ENCODE peak calls at places on chromosome 18, in nine cellular contexts. O, R, W, C, S, H, T, X and B are unnamed samples. For H3K27me3, the result is how much of the 10 kb centered on the place peaks cover.

GRCh38 chr18:28158083-28158581 is 18.8 kb downstream of the CDH2 start:
- DNase-seq in H (no peak), W (no peak), S (no peak), R (no peak), C (no peak), O (no peak), X (no peak), T (no peak), B (no peak)

GRCh38 chr18:79815657-79816056 is 17.9 kb downstream of the KCNG2 start:
- DNase-seq in R (no peak), T (no peak), S (no peak), X (no peak), H (no peak), C (no peak), O (no peak), W (no peak), B (no peak)

GRCh38 chr18:56575819-56576663 is 62.4 kb downstream of the TXNL1 start:
- DNase-seq in C (no peak), H (peak), X (peak), S (no peak), R (no peak), T (peak), O (peak), W (no peak), B (no peak)

GRCh38 chr18:3207565-3207964 is 12.2 kb downstream of the MYOM1 start:
- DNase-seq in W (no peak), C (no peak), O (no peak), S (no peak), X (peak), R (no peak), T (no peak), H (no peak), B (no peak)

GRCh38 chr18:3458952-3459853 is 9.2 kb downstream of the TGIF1 start:
- DNase-seq in X (peak), R (no peak), W (no peak), O (no peak), H (no peak), S (no peak), C (no peak), T (peak), B (no peak)

GRCh38 chr18:74731097-74731496 is 133.4 kb downstream of the ZNF407 start:
- DNase-seq in W (no peak), H (no peak), C (no peak), S (no peak), O (no peak), X (peak), T (peak), R (no peak), B (no peak)

GRCh38 chr18:13242797-13243196 is 24.2 kb downstream of the LDLRAD4 start:
- DNase-seq in X (no peak), S (no peak), H (no peak), C (peak), O (no peak), T (no peak), R (peak), W (no peak), B (no peak)

GRCh38 chr18:5296706-5297320 is 1.3 kb upstream of the ZBTB14 start:
- DNase-seq in W (peak), T (peak), X (peak), C (peak), H (peak), O (peak), R (peak), S (peak), B (peak)

GRCh38 chr18:56447972-56448371 is 190.4 kb downstream of the TXNL1 start:
- DNase-seq in H (no peak), S (no peak), T (no peak), C (no peak), W (no peak), R (no peak), O (no peak), X (no peak), B (no peak)

GRCh38 chr18:74544898-74545297 is 10.6 kb downstream of the CNDP1 start:
- DNase-seq in X (no peak), W (no peak), S (no peak), O (peak), R (no peak), T (no peak), C (no peak), H (no peak), B (no peak)

GRCh38 chr18:62088146-62088545 is 98.7 kb downstream of the PIGN start:
- DNase-seq in C (no peak), T (peak), X (no peak), O (no peak), H (no peak), W (no peak), R (no peak), S (no peak), B (no peak)

GRCh38 chr18:56795381-56795780 is 144.2 kb downstream of the WDR7 start:
- DNase-seq in S (no peak), X (no peak), R (no peak), W (no peak), C (no peak), T (peak), H (no peak), O (no peak), B (no peak)

GRCh38 chr18:51588616-51589015 is 391.1 kb upstream of the MEX3C start:
- DNase-seq in O (no peak), H (no peak), T (no peak), W (no peak), R (no peak), C (no peak), X (no peak), S (no peak), B (no peak)

GRCh38 chr18:41905786-41906527 is 49.1 kb upstream of the PIK3C3 start:
- DNase-seq in S (no peak), T (peak), X (peak), W (no peak), C (no peak), O (no peak), H (no peak), R (no peak), B (no peak)

GRCh38 chr18:2997846-2998599 is 14.9 kb downstream of the LPIN2 start:
- DNase-seq in R (no peak), S (no peak), C (no peak), H (no peak), O (no peak), T (peak), W (no peak), X (no peak), B (no peak)

GRCh38 chr18:51196116-51196810 is 1.2 kb downstream of the MEX3C start:
- DNase-seq in C (peak), S (peak), X (no peak), W (no peak), R (peak), O (peak), T (no peak), H (peak), B (no peak)

GRCh38 chr18:78587096-78587495 is 392.5 kb upstream of the SALL3 start:
- DNase-seq in X (no peak), S (no peak), C (no peak), R (no peak), H (no peak), T (peak), O (no peak), W (no peak), B (no peak)

GRCh38 chr18:24659837-24660720 is 199.6 kb downstream of the HRH4 start:
- DNase-seq in T (no peak), S (peak), X (peak), W (no peak), O (peak), C (peak), H (no peak), R (peak), B (peak)

GRCh38 chr18:41703744-41704530 is 251.1 kb upstream of the PIK3C3 start:
- DNase-seq in O (no peak), T (peak), W (no peak), H (no peak), C (no peak), R (no peak), X (no peak), S (no peak), B (no peak)

GRCh38 chr18:56112013-56112749 is 524.2 kb upstream of the TCF4 start:
- DNase-seq in O (no peak), C (no peak), S (no peak), R (no peak), H (no peak), X (peak), T (peak), W (no peak), B (no peak)

GRCh38 chr18:57579928-57580327 is 6.6 kb downstream of the FECH start:
- DNase-seq in C (no peak), T (no peak), S (no peak), R (no peak), H (no peak), O (no peak), X (no peak), W (no peak), B (no peak)

GRCh38 chr18:24910217-24910616 is 441.7 kb downstream of the ZNF521 start:
- DNase-seq in R (no peak), H (no peak), W (no peak), X (no peak), C (no peak), O (no peak), T (no peak), S (no peak), B (no peak)

GRCh38 chr18:36025025-36025424 is 42.3 kb downstream of the RPRD1A start:
- DNase-seq in H (no peak), C (no peak), T (peak), O (no peak), S (no peak), R (no peak), W (no peak), X (peak), B (no peak)

GRCh38 chr18:64803471-64803870 is 654.6 kb upstream of the LINC00305 start:
- DNase-seq in W (no peak), S (no peak), O (no peak), R (no peak), T (no peak), X (no peak), H (no peak), C (no peak), B (no peak)

GRCh38 chr18:10032331-10032979 is 118.6 kb downstream of the VAPA start:
- DNase-seq in W (peak), H (peak), S (peak), O (no peak), X (no peak), R (no peak), C (no peak), T (no peak), B (no peak)

GRCh38 chr18:944440-944839 is 39.8 kb downstream of the ADCYAP1 start:
- DNase-seq in W (no peak), H (no peak), T (peak), C (no peak), X (peak), S (no peak), O (no peak), R (no peak), B (no peak)

GRCh38 chr18:711330-711692 is 1.1 kb downstream of the ENOSF1 start:
- DNase-seq in T (no peak), W (peak), S (peak), C (no peak), X (no peak), R (no peak), H (no peak), O (no peak), B (no peak)

GRCh38 chr18:24923138-24923537 is 428.8 kb downstream of the ZNF521 start:
- DNase-seq in C (no peak), H (no peak), X (no peak), O (no peak), W (no peak), T (no peak), R (no peak), S (no peak), B (no peak)

GRCh38 chr18:72869786-72870185 is 2.0 kb upstream of the NETO1 start:
- DNase-seq in H (peak), W (no peak), O (no peak), C (no peak), X (no peak), R (no peak), S (no peak), T (no peak), B (no peak)

GRCh38 chr18:57630759-57631660 is 9.4 kb upstream of the NARS1 start:
- DNase-seq in O (no peak), W (no peak), H (no peak), X (no peak), S (no peak), R (no peak), C (no peak), T (peak), B (no peak)

GRCh38 chr18:57585846-57586242 is 658 bp downstream of the FECH start:
- DNase-seq in T (no peak), O (no peak), S (no peak), H (no peak), X (peak), W (no peak), C (no peak), R (no peak), B (no peak)

GRCh38 chr18:24656571-24656971 is 196.1 kb downstream of the HRH4 start:
- DNase-seq in X (peak), S (no peak), W (no peak), C (no peak), H (no peak), O (no peak), T (peak), R (no peak), B (no peak)

GRCh38 chr18:45316127-45316526 is 299.1 kb upstream of the SLC14A2 start:
- DNase-seq in X (no peak), S (no peak), C (no peak), O (no peak), R (no peak), T (no peak), H (no peak), W (no peak), B (no peak)

GRCh38 chr18:12014091-12014490 is 32.8 kb downstream of the IMPA2 start:
- DNase-seq in W (no peak), O (no peak), S (no peak), T (no peak), X (no peak), H (no peak), C (peak), R (no peak), B (no peak)

GRCh38 chr18:50518787-50519520 is 40.9 kb upstream of the MAPK4 start:
- DNase-seq in H (no peak), O (no peak), S (no peak), W (no peak), R (no peak), X (peak), T (no peak), C (no peak), B (no peak)

GRCh38 chr18:12907258-12907925 is 23.4 kb upstream of the PTPN2 start:
- DNase-seq in O (no peak), C (no peak), X (no peak), S (no peak), W (no peak), H (no peak), R (no peak), T (peak), B (no peak)

DNA sequence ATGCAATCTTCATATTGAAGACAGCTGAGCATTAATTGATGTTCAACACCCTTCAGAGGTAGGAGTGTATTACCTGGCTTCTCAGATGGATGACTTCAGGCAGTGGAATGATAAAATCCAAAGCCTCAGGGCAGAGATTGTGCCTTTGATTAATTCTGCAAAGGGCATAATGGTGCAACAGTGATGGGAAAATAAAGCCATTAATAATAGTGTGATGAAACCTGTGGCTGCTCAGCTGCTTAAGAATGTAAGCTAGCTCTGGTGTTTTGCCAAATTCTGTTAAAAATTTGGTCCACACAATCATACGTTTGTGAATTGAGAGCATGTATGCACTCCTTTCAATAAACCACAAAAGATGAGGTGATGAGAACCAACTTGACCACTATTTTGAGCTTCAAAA is 5.2 kb downstream of the CTAGE1 start:
- DNase-seq in T (peak), X (peak), H (no peak), R (no peak), O (no peak), C (no peak), W (no peak), S (no peak), B (no peak)
- H3K27me3 ChIP-seq in T (under half), X (under half), H (under half), R (under half), O (under half), C (under half), W (under half), S (under half), B (under half)

GRCh38 chr18:38948436-38948835 is 1382.8 kb upstream of the CELF4 start:
- DNase-seq in O (no peak), H (peak), W (no peak), S (no peak), C (no peak), R (no peak), X (no peak), T (no peak), B (no peak)

GRCh38 chr18:38940475-38940862 is 1374.9 kb upstream of the CELF4 start:
- DNase-seq in W (no peak), C (no peak), R (no peak), H (no peak), O (no peak), S (no peak), X (no peak), T (no peak), B (no peak)

GRCh38 chr18:38940863-38941531 is 1375.4 kb upstream of the CELF4 start:
- DNase-seq in O (no peak), W (no peak), C (no peak), T (peak), X (peak), S (no peak), H (no peak), R (no peak), B (peak)

GRCh38 chr18:38944446-38945024 is 1378.9 kb upstream of the CELF4 start:
- DNase-seq in C (no peak), S (no peak), X (no peak), W (no peak), O (no peak), R (no peak), T (no peak), H (no peak), B (no peak)
- H3K27ac ChIP-seq in C (no peak), S (no peak), X (no peak), W (no peak), O (no peak), R (no peak), T (no peak), H (no peak), B (no peak)

DNA sequence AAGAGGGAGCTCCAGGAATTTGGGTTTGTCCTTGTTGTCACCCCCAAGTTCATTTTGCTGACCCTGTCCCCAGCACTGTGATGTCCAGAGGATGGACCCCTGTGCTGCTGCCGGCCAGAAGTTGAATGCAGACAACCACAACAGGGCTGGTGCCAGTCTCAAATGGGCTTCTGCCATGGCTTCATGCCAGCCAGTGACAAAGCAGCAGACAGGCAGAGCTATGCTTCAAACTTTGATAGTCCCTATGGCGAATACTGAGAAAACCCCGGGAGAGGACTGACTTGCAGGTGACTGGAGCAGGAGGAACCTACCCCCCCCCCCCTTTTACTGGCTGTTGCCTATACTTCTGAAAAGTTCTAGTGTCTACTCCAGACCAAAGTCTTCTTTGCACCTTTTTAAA is 3.2 kb downstream of the SMAD7 start:
- DNase-seq in O (peak), R (no peak), C (no peak), H (no peak), T (no peak), W (no peak), S (no peak), X (peak), B (no peak)
- H3K27me3 ChIP-seq in O (under half), R (under half), C (under half), H (under half), T (under half), W (under half), S (under half), X (under half), B (under half)

GRCh38 chr18:59540819-59541218 is 156.4 kb downstream of the CCBE1 start:
- DNase-seq in X (no peak), R (no peak), O (no peak), C (no peak), H (no peak), T (no peak), W (no peak), S (no peak), B (no peak)
- H3K27ac ChIP-seq in X (no peak), R (no peak), O (no peak), C (no peak), H (no peak), T (no peak), W (no peak), S (no peak), B (no peak)

DNA sequence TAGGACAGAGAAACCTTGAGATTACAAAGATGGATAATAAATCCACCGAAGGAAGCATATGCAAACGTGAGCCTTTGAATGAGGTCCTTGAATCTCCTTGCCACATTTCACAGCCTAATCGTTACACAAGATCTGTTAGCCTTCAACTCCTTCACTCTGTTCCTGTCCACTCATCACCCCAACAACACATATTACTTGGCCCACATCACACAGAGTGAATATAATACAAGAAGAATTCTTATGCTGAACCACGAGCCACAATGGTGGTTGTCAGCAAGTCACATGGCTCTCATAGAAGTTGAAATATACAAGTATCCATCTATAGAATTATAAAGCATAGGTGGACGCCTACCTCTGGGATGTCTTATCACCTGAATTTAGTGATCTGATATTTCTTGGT is 12.6 kb downstream of the ZBTB7C start:
- DNase-seq in H (no peak), W (no peak), T (no peak), C (no peak), X (no peak), R (no peak), O (no peak), S (no peak), B (no peak)
- H3K27me3 ChIP-seq in H (under half), W (under half), T (under half), C (under half), X (under half), R (under half), O (under half), S (under half), B (under half)

GRCh38 chr18:70085641-70086040 is 119.8 kb downstream of the RTTN start:
- DNase-seq in W (no peak), X (no peak), R (no peak), T (no peak), S (no peak), H (no peak), O (no peak), C (no peak), B (no peak)
- H3K27ac ChIP-seq in W (no peak), X (no peak), R (no peak), T (no peak), S (no peak), H (no peak), O (no peak), C (no peak), B (no peak)

GRCh38 chr18:23645561-23645960 is 17.1 kb downstream of the ANKRD29 start:
- DNase-seq in C (no peak), T (no peak), X (no peak), H (no peak), O (no peak), S (no peak), W (no peak), R (no peak), B (no peak)
- H3K27me3 ChIP-seq in C (under half), T (under half), X (under half), H (under half), O (under half), S (under half), W (under half), R (under half), B (under half)